ENCODE peak calls at places on chromosomes 16 and 17, in four cellular contexts. One of them, this sample, is unnamed. For H3K9me3, the result is how much of the 10 kb centered on the place peaks cover.

GRCh38 chr17:11331790-11332526 is 90.9 kb downstream of the SHISA6 start:
- DNase-seq in CD8-positive, alpha-beta T cell: no peak
- DNase-seq in CD4-positive, CD25-positive, alpha-beta regulatory T cell: no peak
- DNase-seq in CD8-positive, alpha-beta memory T cell: no peak
- DNase-seq in this sample: no peak

GRCh38 chr16:23318639-23319038 is 16.5 kb downstream of the SCNN1B start:
- DNase-seq in CD8-positive, alpha-beta T cell: no peak
- DNase-seq in CD8-positive, alpha-beta memory T cell: no peak
- DNase-seq in CD4-positive, CD25-positive, alpha-beta regulatory T cell: no peak
- DNase-seq in this sample: no peak

GRCh38 chr16:11079657-11080187 is 135.4 kb downstream of the CLEC16A start:
- DNase-seq in CD8-positive, alpha-beta T cell: no peak
- DNase-seq in CD8-positive, alpha-beta memory T cell: no peak
- DNase-seq in CD4-positive, CD25-positive, alpha-beta regulatory T cell: no peak
- DNase-seq in this sample: no peak

GRCh38 chr17:64291268-64291851 is 28.3 kb upstream of the TEX2 start:
- DNase-seq in CD8-positive, alpha-beta memory T cell: no peak
- DNase-seq in CD4-positive, CD25-positive, alpha-beta regulatory T cell: no peak
- DNase-seq in CD8-positive, alpha-beta T cell: no peak
- DNase-seq in this sample: no peak

GRCh38 chr17:21288581-21289017 is 4.1 kb downstream of the MAP2K3 start:
- DNase-seq in CD8-positive, alpha-beta T cell: no peak
- DNase-seq in CD8-positive, alpha-beta memory T cell: no peak
- DNase-seq in CD4-positive, CD25-positive, alpha-beta regulatory T cell: no peak
- DNase-seq in this sample: no peak

GRCh38 chr17:44348988-44349364 is 3.9 kb downstream of the GRN start:
- DNase-seq in CD4-positive, CD25-positive, alpha-beta regulatory T cell: no peak
- DNase-seq in CD8-positive, alpha-beta memory T cell: no peak
- DNase-seq in CD8-positive, alpha-beta T cell: no peak
- DNase-seq in this sample: no peak

GRCh38 chr16:35689764-35690163 is 2230.4 kb downstream of the TP53TG3F start:
- DNase-seq in CD4-positive, CD25-positive, alpha-beta regulatory T cell: no peak
- DNase-seq in CD8-positive, alpha-beta T cell: no peak
- DNase-seq in CD8-positive, alpha-beta memory T cell: no peak
- DNase-seq in this sample: no peak

GRCh38 chr17:83173180-83173996 is 94.0 kb downstream of the METRNL start:
- DNase-seq in CD8-positive, alpha-beta memory T cell: no peak
- DNase-seq in CD4-positive, CD25-positive, alpha-beta regulatory T cell: no peak
- DNase-seq in CD8-positive, alpha-beta T cell: no peak
- DNase-seq in this sample: no peak

GRCh38 chr16:72241930-72242329 is 70.0 kb upstream of the PMFBP1 start:
- DNase-seq in CD8-positive, alpha-beta memory T cell: no peak
- DNase-seq in CD4-positive, CD25-positive, alpha-beta regulatory T cell: no peak
- DNase-seq in CD8-positive, alpha-beta T cell: no peak
- DNase-seq in this sample: no peak

GRCh38 chr17:68346448-68346847 is 55.2 kb downstream of the ARSG start:
- DNase-seq in CD8-positive, alpha-beta memory T cell: peak
- DNase-seq in CD4-positive, CD25-positive, alpha-beta regulatory T cell: peak
- DNase-seq in CD8-positive, alpha-beta T cell: peak
- DNase-seq in this sample: peak

GRCh38 chr17:76384987-76385891 is 830 bp downstream of the SPHK1 start:
- DNase-seq in CD8-positive, alpha-beta T cell: peak
- DNase-seq in CD8-positive, alpha-beta memory T cell: no peak
- DNase-seq in CD4-positive, CD25-positive, alpha-beta regulatory T cell: no peak
- DNase-seq in this sample: peak

GRCh38 chr17:2068101-2068518 is 13.2 kb downstream of the HIC1 start:
- DNase-seq in CD8-positive, alpha-beta memory T cell: no peak
- DNase-seq in CD8-positive, alpha-beta T cell: no peak
- DNase-seq in CD4-positive, CD25-positive, alpha-beta regulatory T cell: no peak
- DNase-seq in this sample: no peak

GRCh38 chr16:11796227-11797165 is 562 bp downstream of the ZC3H7A start:
- DNase-seq in CD4-positive, CD25-positive, alpha-beta regulatory T cell: peak
- DNase-seq in CD8-positive, alpha-beta memory T cell: peak
- DNase-seq in CD8-positive, alpha-beta T cell: peak
- DNase-seq in this sample: peak

GRCh38 chr17:47810901-47811635 is 10.5 kb downstream of the OSBPL7 start:
- DNase-seq in CD8-positive, alpha-beta T cell: no peak
- DNase-seq in CD8-positive, alpha-beta memory T cell: no peak
- DNase-seq in CD4-positive, CD25-positive, alpha-beta regulatory T cell: no peak
- DNase-seq in this sample: no peak

GRCh38 chr16:86285421-86285820 is 224.9 kb upstream of the FOXF1 start:
- DNase-seq in CD8-positive, alpha-beta memory T cell: no peak
- DNase-seq in CD8-positive, alpha-beta T cell: no peak
- DNase-seq in CD4-positive, CD25-positive, alpha-beta regulatory T cell: no peak
- DNase-seq in this sample: no peak

GRCh38 chr17:79461041-79461440 is 149.8 kb downstream of the RBFOX3 start:
- DNase-seq in CD8-positive, alpha-beta memory T cell: no peak
- DNase-seq in CD4-positive, CD25-positive, alpha-beta regulatory T cell: no peak
- DNase-seq in CD8-positive, alpha-beta T cell: no peak
- DNase-seq in this sample: no peak

GRCh38 chr17:38861399-38861843 is 7.9 kb upstream of the RPL23 start:
- DNase-seq in CD4-positive, CD25-positive, alpha-beta regulatory T cell: no peak
- DNase-seq in CD8-positive, alpha-beta memory T cell: no peak
- DNase-seq in CD8-positive, alpha-beta T cell: no peak
- DNase-seq in this sample: no peak

GRCh38 chr17:82301916-82302497 is 15.4 kb downstream of the CD7 start:
- DNase-seq in CD8-positive, alpha-beta T cell: peak
- DNase-seq in CD4-positive, CD25-positive, alpha-beta regulatory T cell: peak
- DNase-seq in CD8-positive, alpha-beta memory T cell: peak
- DNase-seq in this sample: no peak

GRCh38 chr16:88290850-88291830 is 91.6 kb upstream of the ZNF469 start:
- DNase-seq in CD8-positive, alpha-beta memory T cell: no peak
- DNase-seq in CD8-positive, alpha-beta T cell: no peak
- DNase-seq in CD4-positive, CD25-positive, alpha-beta regulatory T cell: no peak
- DNase-seq in this sample: no peak

GRCh38 chr16:78368121-78369102 is 269.0 kb downstream of the WWOX start:
- DNase-seq in CD8-positive, alpha-beta T cell: no peak
- DNase-seq in CD4-positive, CD25-positive, alpha-beta regulatory T cell: no peak
- DNase-seq in CD8-positive, alpha-beta memory T cell: no peak
- DNase-seq in this sample: no peak

GRCh38 chr17:34487616-34488015 is 91.8 kb upstream of the TMEM132E start:
- DNase-seq in CD8-positive, alpha-beta T cell: no peak
- DNase-seq in CD4-positive, CD25-positive, alpha-beta regulatory T cell: no peak
- DNase-seq in CD8-positive, alpha-beta memory T cell: no peak
- DNase-seq in this sample: no peak

GRCh38 chr16:72111653-72112451 is 18.2 kb downstream of the DHX38 start:
- DNase-seq in CD8-positive, alpha-beta T cell: no peak
- DNase-seq in CD4-positive, CD25-positive, alpha-beta regulatory T cell: no peak
- DNase-seq in CD8-positive, alpha-beta memory T cell: no peak
- DNase-seq in this sample: no peak

GRCh38 chr16:66511615-66512500 is 38.1 kb downstream of the TK2 start:
- DNase-seq in CD8-positive, alpha-beta memory T cell: no peak
- DNase-seq in CD4-positive, CD25-positive, alpha-beta regulatory T cell: no peak
- DNase-seq in CD8-positive, alpha-beta T cell: no peak
- DNase-seq in this sample: no peak

GRCh38 chr16:72033437-72033836 is 20.9 kb upstream of the HP start:
- DNase-seq in CD8-positive, alpha-beta memory T cell: no peak
- DNase-seq in CD8-positive, alpha-beta T cell: no peak
- DNase-seq in CD4-positive, CD25-positive, alpha-beta regulatory T cell: no peak
- DNase-seq in this sample: no peak

GRCh38 chr17:19508327-19508867 is 25.3 kb upstream of the SLC47A1 start:
- DNase-seq in CD4-positive, CD25-positive, alpha-beta regulatory T cell: no peak
- DNase-seq in CD8-positive, alpha-beta T cell: peak
- DNase-seq in CD8-positive, alpha-beta memory T cell: peak
- DNase-seq in this sample: peak

DNA sequence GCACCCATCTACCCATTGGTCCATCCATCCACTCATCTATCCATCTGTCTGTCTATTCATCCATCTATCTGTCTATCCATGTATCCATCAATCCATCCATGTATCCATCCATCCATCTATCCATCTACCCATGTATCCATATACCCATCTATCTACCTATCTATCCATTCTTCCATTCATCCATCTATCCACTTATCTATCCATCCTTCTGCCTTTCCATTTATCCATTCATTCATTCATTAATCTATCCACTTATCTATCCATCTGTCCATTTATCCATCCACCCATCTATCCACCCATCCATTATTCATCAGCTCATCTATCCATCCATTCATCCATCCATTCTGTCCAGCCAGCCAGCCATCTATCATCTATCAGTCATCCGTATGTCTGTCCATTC is 21.5 kb downstream of the TRIM25 start:
- DNase-seq in CD8-positive, alpha-beta T cell: no peak
- DNase-seq in CD8-positive, alpha-beta memory T cell: no peak
- DNase-seq in CD4-positive, CD25-positive, alpha-beta regulatory T cell: no peak
- DNase-seq in this sample: no peak
- H3K9me3 ChIP-seq in CD8-positive, alpha-beta T cell: under half
- H3K9me3 ChIP-seq in CD8-positive, alpha-beta memory T cell: under half
- H3K9me3 ChIP-seq in CD4-positive, CD25-positive, alpha-beta regulatory T cell: under half
- H3K9me3 ChIP-seq in this sample: under half

DNA sequence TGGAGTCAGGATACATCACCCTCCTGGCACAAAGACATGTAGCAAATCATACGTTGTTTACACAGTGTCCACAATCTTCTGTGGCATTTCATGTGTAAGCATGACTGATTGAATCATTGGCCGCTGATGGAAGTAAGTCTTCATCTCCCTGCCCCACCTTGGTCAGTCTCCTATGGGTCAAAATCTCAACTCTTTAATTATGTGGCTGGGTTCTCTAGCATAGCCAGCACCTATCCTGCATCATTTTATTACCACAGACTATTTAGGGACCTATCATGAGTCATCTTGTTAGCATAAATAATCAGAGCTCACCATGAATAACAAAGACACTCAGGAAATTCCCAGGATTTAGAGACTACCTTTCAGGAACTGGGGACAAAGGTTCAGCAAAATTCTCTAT is 15.9 kb downstream of the TANC2 start:
- DNase-seq in CD8-positive, alpha-beta memory T cell: no peak
- DNase-seq in CD4-positive, CD25-positive, alpha-beta regulatory T cell: no peak
- DNase-seq in CD8-positive, alpha-beta T cell: no peak
- DNase-seq in this sample: no peak
- H3K9me3 ChIP-seq in CD8-positive, alpha-beta memory T cell: under half
- H3K9me3 ChIP-seq in CD4-positive, CD25-positive, alpha-beta regulatory T cell: under half
- H3K9me3 ChIP-seq in CD8-positive, alpha-beta T cell: under half
- H3K9me3 ChIP-seq in this sample: under half

GRCh38 chr17:73958453-73958852 is 245.0 kb upstream of the RPL38 start:
- DNase-seq in CD4-positive, CD25-positive, alpha-beta regulatory T cell: no peak
- DNase-seq in CD8-positive, alpha-beta T cell: no peak
- DNase-seq in CD8-positive, alpha-beta memory T cell: no peak
- DNase-seq in this sample: no peak

GRCh38 chr17:73962308-73962707 is 241.2 kb upstream of the RPL38 start:
- DNase-seq in CD4-positive, CD25-positive, alpha-beta regulatory T cell: no peak
- DNase-seq in CD8-positive, alpha-beta memory T cell: no peak
- DNase-seq in CD8-positive, alpha-beta T cell: no peak
- DNase-seq in this sample: no peak

GRCh38 chr17:73956595-73957465 is 246.6 kb upstream of the RPL38 start:
- DNase-seq in CD4-positive, CD25-positive, alpha-beta regulatory T cell: peak
- DNase-seq in CD8-positive, alpha-beta memory T cell: peak
- DNase-seq in CD8-positive, alpha-beta T cell: peak
- DNase-seq in this sample: no peak

GRCh38 chr17:73957564-73957963 is 245.9 kb upstream of the RPL38 start:
- DNase-seq in CD8-positive, alpha-beta T cell: no peak
- DNase-seq in CD4-positive, CD25-positive, alpha-beta regulatory T cell: no peak
- DNase-seq in CD8-positive, alpha-beta memory T cell: no peak
- DNase-seq in this sample: no peak

DNA sequence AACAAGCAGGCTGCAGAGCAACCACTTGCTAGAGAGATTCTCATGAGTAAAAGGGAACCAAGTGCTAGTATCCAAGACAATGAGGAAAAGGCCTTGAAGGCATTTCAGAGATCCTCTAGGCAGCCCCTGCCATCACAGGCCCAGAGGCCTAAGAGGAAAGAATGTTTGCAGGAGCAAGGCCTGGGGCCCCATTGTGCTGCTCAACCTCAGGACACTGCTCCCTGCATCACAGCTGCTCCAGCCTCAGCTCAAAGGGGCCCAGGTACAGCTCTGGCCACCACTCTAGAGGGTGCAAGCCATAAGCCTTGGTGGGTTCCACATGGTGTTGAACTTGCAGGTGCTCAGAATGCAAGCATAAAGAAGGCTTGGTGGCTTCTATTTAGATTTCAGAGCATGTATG is 243.0 kb upstream of the RPL38 start:
- DNase-seq in CD8-positive, alpha-beta memory T cell: no peak
- DNase-seq in CD4-positive, CD25-positive, alpha-beta regulatory T cell: no peak
- DNase-seq in CD8-positive, alpha-beta T cell: no peak
- DNase-seq in this sample: no peak
- H3K9me3 ChIP-seq in CD8-positive, alpha-beta memory T cell: under half
- H3K9me3 ChIP-seq in CD4-positive, CD25-positive, alpha-beta regulatory T cell: under half
- H3K9me3 ChIP-seq in CD8-positive, alpha-beta T cell: under half
- H3K9me3 ChIP-seq in this sample: under half

GRCh38 chr17:22570144-22570845 is 878.0 kb downstream of the KCNJ18 start:
- DNase-seq in CD8-positive, alpha-beta memory T cell: no peak
- DNase-seq in CD8-positive, alpha-beta T cell: no peak
- DNase-seq in CD4-positive, CD25-positive, alpha-beta regulatory T cell: no peak
- DNase-seq in this sample: no peak

DNA sequence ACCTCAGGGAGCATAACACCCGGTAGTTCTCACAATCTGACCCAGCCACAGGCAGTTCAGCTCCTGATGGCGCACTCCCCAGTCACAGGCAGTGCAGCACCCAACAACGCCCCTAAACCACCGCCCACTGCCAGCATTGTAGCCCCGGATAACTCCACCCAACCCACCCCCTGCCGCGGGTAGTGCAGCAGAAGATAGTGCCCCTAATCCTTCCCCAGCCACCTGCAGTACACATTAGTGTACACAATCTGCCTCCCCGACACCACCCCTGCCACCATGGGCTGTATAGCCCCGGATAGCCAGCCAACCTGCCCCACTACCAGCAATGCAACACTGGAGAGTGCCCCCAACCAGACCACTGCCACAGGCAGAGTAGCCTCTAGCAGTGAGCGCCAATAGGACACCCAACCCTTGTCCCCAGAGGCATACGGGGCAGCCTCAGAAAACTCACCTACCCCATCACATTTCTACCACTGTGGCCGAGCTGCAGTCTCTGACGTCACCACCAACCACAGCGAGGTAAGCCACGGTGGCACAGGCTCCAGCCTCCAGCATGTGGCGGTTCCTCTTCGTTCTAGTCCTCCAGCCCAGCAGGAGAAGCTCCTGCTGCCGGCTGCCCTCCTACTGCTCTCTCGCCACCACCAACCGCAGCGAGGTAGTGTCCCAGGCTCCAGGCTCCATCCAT is 877.3 kb downstream of the KCNJ18 start:
- DNase-seq in CD8-positive, alpha-beta memory T cell: no peak
- DNase-seq in CD8-positive, alpha-beta T cell: no peak
- DNase-seq in CD4-positive, CD25-positive, alpha-beta regulatory T cell: no peak
- DNase-seq in this sample: no peak
- H3K9me3 ChIP-seq in CD8-positive, alpha-beta memory T cell: under half
- H3K9me3 ChIP-seq in CD8-positive, alpha-beta T cell: under half
- H3K9me3 ChIP-seq in CD4-positive, CD25-positive, alpha-beta regulatory T cell: under half
- H3K9me3 ChIP-seq in this sample: under half

DNA sequence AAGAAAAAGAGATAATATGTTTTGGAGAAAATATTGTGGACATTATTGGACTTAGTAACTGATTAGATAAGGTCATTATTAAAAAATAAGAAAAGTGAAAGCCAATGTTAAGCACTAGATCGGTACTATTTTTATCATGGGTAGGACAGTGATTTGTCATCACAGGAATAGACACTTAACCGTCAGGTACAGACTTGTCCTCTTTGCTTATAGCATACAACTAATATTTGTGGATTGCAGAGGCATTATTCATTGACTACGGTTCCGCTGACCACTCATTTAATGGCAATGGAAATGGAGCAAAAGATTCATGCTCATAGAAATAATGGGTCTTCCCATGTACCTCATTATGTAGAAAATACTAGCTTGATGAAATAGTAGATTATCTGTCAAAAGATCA is 596.3 kb upstream of the CA10 start:
- DNase-seq in CD4-positive, CD25-positive, alpha-beta regulatory T cell: no peak
- DNase-seq in CD8-positive, alpha-beta memory T cell: no peak
- DNase-seq in CD8-positive, alpha-beta T cell: no peak
- DNase-seq in this sample: no peak
- H3K9me3 ChIP-seq in CD4-positive, CD25-positive, alpha-beta regulatory T cell: under half
- H3K9me3 ChIP-seq in CD8-positive, alpha-beta memory T cell: under half
- H3K9me3 ChIP-seq in CD8-positive, alpha-beta T cell: under half
- H3K9me3 ChIP-seq in this sample: under half

GRCh38 chr16:81347425-81347824 is 32.7 kb downstream of the GAN start:
- DNase-seq in CD8-positive, alpha-beta T cell: no peak
- DNase-seq in CD4-positive, CD25-positive, alpha-beta regulatory T cell: no peak
- DNase-seq in CD8-positive, alpha-beta memory T cell: no peak
- DNase-seq in this sample: no peak
- H3K9me3 ChIP-seq in CD8-positive, alpha-beta T cell: under half
- H3K9me3 ChIP-seq in CD4-positive, CD25-positive, alpha-beta regulatory T cell: under half
- H3K9me3 ChIP-seq in CD8-positive, alpha-beta memory T cell: under half
- H3K9me3 ChIP-seq in this sample: under half

This sample was measured in T-helper 17 cell.